ENCODE peak calls at places on chromosome X, in eight cellular contexts. T is suprapubic skin, F is ovary, P is stomach, C is K562, J is transverse colon, A is sigmoid colon, O is A549. Q is an unnamed sample.

GRCh38 chrX:22063284-22063683 is 31.2 kb downstream of the PHEX start:
- DNase-seq in T (no peak), F (no peak), P (no peak), C (no peak), J (no peak), A (no peak), O (no peak), Q (no peak)

GRCh38 chrX:29553542-29553941 is 661.8 kb upstream of the MAGEB2 start:
- DNase-seq in T (no peak), F (no peak), P (no peak), C (no peak), J (no peak), A (no peak), O (no peak), Q (no peak)

GRCh38 chrX:38311743-38312142 is 15.6 kb downstream of the RPGR start:
- DNase-seq in T (no peak), F (no peak), P (no peak), C (no peak), J (no peak), A (no peak), O (no peak), Q (no peak)

GRCh38 chrX:35711281-35711680 is 86.9 kb upstream of the MAGEB16 start:
- DNase-seq in T (no peak), F (no peak), P (no peak), C (no peak), J (no peak), A (no peak), O (no peak), Q (no peak)

GRCh38 chrX:15761564-15762191 is 23.6 kb downstream of the CA5B start:
- DNase-seq in T (no peak), F (no peak), P (no peak), C (peak; percentile 39), J (no peak), A (no peak), O (peak; percentile 42), Q (no peak)

GRCh38 chrX:48578661-48579128 is 4.4 kb downstream of the RBM3 start:
- DNase-seq in T (no peak), F (no peak), P (no peak), C (no peak), J (no peak), A (no peak), O (no peak), Q (no peak)

GRCh38 chrX:154918060-154918483 is 31.9 kb downstream of the F8A1 start:
- DNase-seq in T (no peak), F (peak; percentile 53), P (peak; percentile 32), C (peak; percentile 32), J (peak; percentile 34), A (peak; percentile 86), O (peak; percentile 32), Q (peak; percentile 48)

GRCh38 chrX:42273387-42273786 is 350.0 kb upstream of the CASK start:
- DNase-seq in T (no peak), F (no peak), P (no peak), C (no peak), J (no peak), A (no peak), O (no peak), Q (no peak)

GRCh38 chrX:105150557-105150956 is 69.9 kb downstream of the TEX13A start:
- DNase-seq in T (no peak), F (no peak), P (no peak), C (no peak), J (no peak), A (no peak), O (no peak), Q (no peak)

GRCh38 chrX:132219343-132219768 is at the start of gene RAP2C:
- DNase-seq in T (peak; percentile 78), F (peak; percentile 61), P (peak; percentile 76), C (peak; percentile 55), J (peak; percentile 82), A (peak; percentile 86), O (peak; percentile 75), Q (peak; percentile 77)

GRCh38 chrX:57583477-57583876 is 8.3 kb upstream of the ZXDB start:
- DNase-seq in T (no peak), F (no peak), P (no peak), C (no peak), J (peak; percentile 12), A (no peak), O (no peak), Q (no peak)

GRCh38 chrX:41718481-41719245 is 5.3 kb upstream of the GPR82 start:
- DNase-seq in T (no peak), F (no peak), P (no peak), C (no peak), J (no peak), A (no peak), O (no peak), Q (peak; percentile 1)

GRCh38 chrX:135000516-135000915 is 9.7 kb downstream of the SMIM10 start:
- DNase-seq in T (no peak), F (no peak), P (no peak), C (no peak), J (no peak), A (no peak), O (peak; percentile 10), Q (no peak)

GRCh38 chrX:38868941-38869378 is 67.7 kb downstream of the MID1IP1 start:
- DNase-seq in T (no peak), F (no peak), P (no peak), C (no peak), J (no peak), A (no peak), O (no peak), Q (no peak)

GRCh38 chrX:391717-392691 is 5.3 kb upstream of the PPP2R3B start:
- DNase-seq in T (no peak), F (no peak), P (no peak), C (no peak), J (no peak), A (no peak), O (no peak), Q (no peak)

GRCh38 chrX:400258-400657 is 13.6 kb upstream of the PPP2R3B start:
- DNase-seq in T (no peak), F (no peak), P (no peak), C (no peak), J (no peak), A (no peak), O (no peak), Q (no peak)

GRCh38 chrX:402857-403256 is 16.1 kb upstream of the PPP2R3B start:
- DNase-seq in T (no peak), F (no peak), P (no peak), C (no peak), J (no peak), A (no peak), O (no peak), Q (no peak)

GRCh38 chrX:394830-395229 is 8.1 kb upstream of the PPP2R3B start:
- DNase-seq in T (no peak), F (no peak), P (no peak), C (no peak), J (no peak), A (no peak), O (no peak), Q (no peak)

GRCh38 chrX:397575-397974 is 10.9 kb upstream of the PPP2R3B start:
- DNase-seq in T (no peak), F (peak; percentile 56), P (no peak), C (no peak), J (no peak), A (no peak), O (no peak), Q (no peak)
- TF ChIP-seq EP300 in T (no peak), F (no peak), P (no peak), C (no peak), J (no peak), A (no peak), O (no peak), Q (no peak)

DNA sequence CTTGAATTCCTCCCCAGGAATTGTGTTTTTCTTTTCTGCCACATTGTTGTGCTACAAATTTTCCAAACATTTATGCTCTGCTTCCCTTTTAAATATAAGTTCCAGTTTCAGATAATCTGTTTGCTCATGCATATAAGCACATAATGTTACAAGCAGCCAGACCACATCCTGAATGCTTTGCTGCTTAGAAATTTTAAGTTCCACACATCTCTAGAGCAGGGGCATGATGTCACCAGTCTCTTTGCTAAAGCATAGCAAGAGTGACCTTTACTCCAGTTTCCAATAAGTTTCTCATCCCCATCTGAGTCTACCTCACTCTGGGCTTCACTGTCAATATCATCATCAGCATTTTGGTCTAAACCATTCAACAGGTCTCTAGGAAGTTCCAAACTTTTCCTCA is 932.5 kb downstream of the SH3BGRL start:
- DNase-seq in T (no peak), F (no peak), P (no peak), C (no peak), J (no peak), A (no peak), O (no peak), Q (no peak)
- TF ChIP-seq EP300 in T (no peak), F (no peak), P (no peak), C (no peak), J (no peak), A (no peak), O (no peak), Q (no peak)

DNA sequence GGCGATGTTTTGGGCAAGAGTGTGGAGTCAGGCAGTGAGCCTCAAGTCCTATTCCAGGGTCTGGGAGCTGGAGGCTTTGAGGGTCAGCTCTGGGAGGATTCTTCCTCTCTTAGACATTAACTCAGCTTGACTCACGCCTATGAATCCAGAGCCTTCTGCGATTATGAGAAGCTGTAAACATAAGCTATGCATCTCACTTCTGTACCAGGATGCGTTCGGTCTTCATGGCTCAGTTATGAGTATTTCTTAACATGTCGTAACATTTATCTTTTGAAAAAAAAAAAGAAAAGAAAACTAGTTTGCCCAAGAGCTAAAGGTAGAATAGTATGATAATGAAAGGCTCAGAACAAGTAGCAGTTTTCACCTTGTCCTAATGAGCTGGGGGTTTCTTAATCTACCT is 4.6 kb downstream of the SHROOM2 start:
- DNase-seq in T (no peak), F (no peak), P (no peak), C (no peak), J (no peak), A (no peak), O (no peak), Q (no peak)
- TF ChIP-seq EP300 in T (no peak), F (no peak), P (no peak), C (no peak), J (no peak), A (no peak), O (no peak), Q (no peak)

DNA sequence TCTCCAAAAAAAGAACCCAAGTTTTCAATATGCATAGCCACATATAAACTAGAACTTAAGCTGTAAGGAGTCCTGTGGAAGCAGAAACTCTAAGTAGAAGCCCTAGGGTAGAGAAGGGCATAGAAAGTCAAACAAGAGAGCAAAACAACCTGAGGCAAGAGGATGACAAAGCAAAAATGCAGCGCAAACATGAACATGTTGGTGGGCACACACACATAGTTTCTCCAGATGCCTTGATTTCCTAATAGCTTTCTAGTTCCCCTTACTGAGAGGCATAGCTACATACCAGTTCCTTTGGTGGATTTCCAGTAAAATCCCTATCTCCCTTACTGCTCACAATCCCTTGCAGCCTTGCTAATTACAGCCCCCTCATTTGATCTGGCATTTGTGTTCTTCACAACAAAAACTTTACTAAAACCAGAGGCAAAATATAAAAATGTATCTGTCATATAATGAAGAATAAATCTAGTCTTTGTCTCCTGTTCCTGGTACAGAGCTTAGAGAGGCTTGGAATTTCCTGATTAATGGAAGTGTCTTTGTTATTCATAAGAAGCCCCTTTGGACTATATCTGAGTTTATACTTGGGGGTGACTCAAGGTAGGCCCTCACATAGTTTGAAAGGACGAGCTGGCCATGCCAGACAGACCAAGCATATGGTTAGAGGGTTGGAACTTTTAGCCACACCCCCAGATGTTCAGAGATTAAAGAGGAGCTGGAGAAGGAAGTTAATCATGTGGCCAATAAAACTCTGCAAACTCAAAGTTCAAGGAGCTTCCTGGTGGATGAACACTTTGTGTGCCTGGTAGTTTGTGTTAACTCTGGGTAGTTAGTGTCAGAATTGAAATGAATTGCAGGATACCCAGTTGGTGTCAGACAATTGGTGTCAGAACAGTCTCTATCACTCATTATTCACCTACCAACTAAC is 52.7 kb upstream of the ZCCHC13 start:
- DNase-seq in T (no peak), F (no peak), P (no peak), C (peak; percentile 6), J (peak; percentile 15), A (no peak), O (peak; percentile 28), Q (peak; percentile 80)
- TF ChIP-seq EP300 in T (no peak), F (no peak), P (no peak), C (no peak), J (no peak), A (no peak), O (peak; percentile 28), Q (no peak)

Q was measured in HepG2.